ENCODE peak calls at places on chromosomes 12 and 14, in nine cellular contexts. S is heart left ventricle, N is transverse colon, X is stomach, O is HepG2, C is breast epithelium, A is IMR-90, G is tibial nerve, V is body of pancreas. F is an unnamed sample.

GRCh38 chr14:81436296-81437138 is 36.4 kb upstream of the STON2 start:
- DNase-seq in S (peak; percentile 77), N (peak; percentile 79), X (peak; percentile 83), O (peak; percentile 54), C (peak; percentile 79), A (peak; percentile 45), G (peak; percentile 60), V (peak; percentile 83), F (peak; percentile 94)

GRCh38 chr14:50531595-50532501 is 521 bp downstream of the MAP4K5 start:
- DNase-seq in S (peak; percentile 46), N (peak; percentile 51), X (peak; percentile 48), O (no peak), C (peak; percentile 55), A (peak; percentile 29), G (peak; percentile 35), V (peak; percentile 58), F (peak; percentile 93)

GRCh38 chr12:3158851-3159465 is 81.8 kb downstream of the TSPAN9 start:
- DNase-seq in S (no peak), N (no peak), X (no peak), O (no peak), C (no peak), A (peak; percentile 75), G (no peak), V (no peak), F (no peak)

GRCh38 chr12:29428630-29429029 is 47.7 kb upstream of the ERGIC2 start:
- DNase-seq in S (no peak), N (no peak), X (no peak), O (no peak), C (no peak), A (peak; percentile 84), G (no peak), V (no peak), F (no peak)

GRCh38 chr14:37698840-37699777 is 103.7 kb downstream of the TTC6 start:
- DNase-seq in S (no peak), N (no peak), X (no peak), O (peak; percentile 76), C (no peak), A (no peak), G (no peak), V (no peak), F (no peak)

GRCh38 chr14:29925736-29926135 is 1.9 kb downstream of the PRKD1 start:
- DNase-seq in S (no peak), N (no peak), X (no peak), O (no peak), C (no peak), A (peak; percentile 49), G (no peak), V (no peak), F (no peak)

GRCh38 chr14:100982356-100982755 is 78.8 kb upstream of the RTL1 start:
- DNase-seq in S (no peak), N (no peak), X (no peak), O (no peak), C (no peak), A (no peak), G (no peak), V (no peak), F (no peak)

GRCh38 chr12:31612819-31613218 is 21.9 kb upstream of the DENND5B start:
- DNase-seq in S (no peak), N (no peak), X (no peak), O (no peak), C (no peak), A (no peak), G (no peak), V (no peak), F (no peak)

GRCh38 chr14:94174622-94175402 is 690 bp downstream of the PPP4R4 start:
- DNase-seq in S (peak; percentile 14), N (no peak), X (no peak), O (no peak), C (no peak), A (no peak), G (no peak), V (peak; percentile 19), F (peak; percentile 89)

GRCh38 chr12:3295648-3296408 is 195.2 kb upstream of the PRMT8 start:
- DNase-seq in S (peak; percentile 70), N (no peak), X (peak; percentile 29), O (no peak), C (no peak), A (peak; percentile 30), G (peak; percentile 41), V (peak; percentile 67), F (no peak)

GRCh38 chr14:105251920-105252319 is 3.6 kb downstream of the BTBD6 start:
- DNase-seq in S (no peak), N (no peak), X (no peak), O (no peak), C (no peak), A (no peak), G (no peak), V (no peak), F (no peak)

GRCh38 chr12:129304532-129304931 is 451.3 kb downstream of the GLT1D1 start:
- DNase-seq in S (no peak), N (no peak), X (no peak), O (no peak), C (no peak), A (no peak), G (no peak), V (no peak), F (no peak)

GRCh38 chr12:93521225-93521854 is 51.1 kb upstream of the SOCS2 start:
- DNase-seq in S (peak; percentile 27), N (no peak), X (peak; percentile 72), O (no peak), C (no peak), A (peak; percentile 19), G (no peak), V (no peak), F (no peak)

GRCh38 chr12:107411792-107412535 is 273.6 kb upstream of the PWP1 start:
- DNase-seq in S (no peak), N (no peak), X (no peak), O (no peak), C (no peak), A (peak; percentile 91), G (no peak), V (no peak), F (no peak)

GRCh38 chr12:107415834-107416233 is 269.8 kb upstream of the PWP1 start:
- DNase-seq in S (no peak), N (no peak), X (no peak), O (no peak), C (no peak), A (no peak), G (no peak), V (no peak), F (no peak)

GRCh38 chr12:107418976-107419375 is 266.6 kb upstream of the PWP1 start:
- DNase-seq in S (no peak), N (no peak), X (no peak), O (no peak), C (no peak), A (no peak), G (no peak), V (no peak), F (no peak)

GRCh38 chr12:107415066-107415465 is 270.5 kb upstream of the PWP1 start:
- DNase-seq in S (no peak), N (no peak), X (no peak), O (no peak), C (no peak), A (peak; percentile 77), G (no peak), V (no peak), F (no peak)

GRCh38 chr12:107417004-107417403 is 268.6 kb upstream of the PWP1 start:
- DNase-seq in S (no peak), N (no peak), X (no peak), O (peak; percentile 80), C (no peak), A (no peak), G (no peak), V (no peak), F (no peak)
- TF ChIP-seq POLR2A in S (no peak), N (no peak), X (no peak), O (no peak), C (no peak), A (no peak), G (no peak), V (no peak), F (no peak)

GRCh38 chr12:11718768-11719253 is 69.3 kb downstream of the ETV6 start:
- DNase-seq in S (no peak), N (no peak), X (no peak), O (no peak), C (no peak), A (peak; percentile 90), G (no peak), V (no peak), F (no peak)
- TF ChIP-seq POLR2A in S (no peak), N (no peak), X (no peak), O (no peak), C (no peak), A (no peak), G (no peak), V (no peak), F (no peak)

GRCh38 chr12:95715177-95715576 is 75.4 kb downstream of the NTN4 start:
- DNase-seq in S (no peak), N (no peak), X (no peak), O (no peak), C (no peak), A (no peak), G (no peak), V (no peak), F (no peak)

GRCh38 chr12:95718772-95719171 is 71.8 kb downstream of the NTN4 start:
- DNase-seq in S (no peak), N (no peak), X (no peak), O (no peak), C (no peak), A (no peak), G (no peak), V (no peak), F (no peak)

GRCh38 chr12:95717336-95717928 is 73.1 kb downstream of the NTN4 start:
- DNase-seq in S (no peak), N (no peak), X (no peak), O (no peak), C (no peak), A (no peak), G (no peak), V (no peak), F (no peak)

GRCh38 chr12:95721320-95721719 is 69.2 kb downstream of the NTN4 start:
- DNase-seq in S (no peak), N (no peak), X (no peak), O (no peak), C (no peak), A (peak; percentile 33), G (no peak), V (no peak), F (no peak)

GRCh38 chr12:95718001-95718400 is 72.6 kb downstream of the NTN4 start:
- DNase-seq in S (no peak), N (no peak), X (no peak), O (no peak), C (no peak), A (no peak), G (no peak), V (peak; percentile 45), F (no peak)
- TF ChIP-seq POLR2A in S (no peak), N (no peak), X (no peak), O (no peak), C (no peak), A (no peak), G (no peak), V (no peak), F (no peak)

DNA sequence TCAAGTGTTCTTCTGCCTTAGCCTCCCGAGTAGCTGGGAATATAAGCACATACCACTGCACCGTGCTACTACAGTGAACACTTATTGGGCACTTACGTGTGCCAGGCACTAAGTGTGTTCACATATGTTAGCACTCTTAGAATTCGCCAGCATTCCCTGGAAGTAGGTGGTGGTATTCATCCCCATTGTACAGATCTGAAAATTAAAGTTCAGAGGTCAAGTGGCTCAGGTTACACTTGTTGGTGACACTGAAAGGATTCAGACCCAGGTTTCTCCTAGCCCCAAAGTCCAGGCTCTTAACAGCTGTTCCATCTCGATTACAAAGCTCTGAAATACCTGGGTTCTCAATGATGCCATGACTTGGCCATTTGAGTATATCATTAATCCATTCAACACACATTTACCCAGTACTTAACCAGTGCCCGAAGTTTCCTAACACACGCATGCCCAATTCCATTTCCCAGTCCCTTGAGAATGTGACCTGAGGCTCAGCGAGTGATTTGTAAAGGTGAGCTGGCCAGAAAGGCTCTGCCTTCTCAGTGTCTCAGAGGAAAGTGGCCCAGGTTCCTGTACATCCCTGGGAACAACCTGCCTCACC is 4.8 kb downstream of the MVK start:
- DNase-seq in S (no peak), N (no peak), X (no peak), O (no peak), C (no peak), A (no peak), G (no peak), V (no peak), F (no peak)
- TF ChIP-seq POLR2A in S (no peak), N (no peak), X (no peak), O (no peak), C (no peak), A (no peak), G (no peak), V (no peak), F (no peak)